ENCODE peak calls at places on chromosomes 6 and 20, in nine cellular contexts. Y, U, X, D, G, C, I, M and P are unnamed samples.

GRCh38 chr6:87155920-87156600 is 695 bp downstream of the ZNF292 start:
- DNase-seq in Y (peak), C (peak), I (no peak), U (peak), X (no peak), G (no peak), D (peak), M (peak), P (peak)

GRCh38 chr6:130377911-130378310 is 12.1 kb downstream of the TMEM200A start:
- DNase-seq in D (no peak), I (no peak), C (no peak), G (no peak), U (no peak), X (no peak), Y (no peak), M (no peak), P (no peak)

GRCh38 chr6:26336355-26337198 is 28.4 kb upstream of the BTN3A2 start:
- DNase-seq in I (no peak), C (no peak), U (no peak), X (no peak), Y (peak), D (peak), G (no peak), M (peak), P (peak)

GRCh38 chr20:15491564-15491963 is 1081.7 kb downstream of the KIF16B start:
- DNase-seq in X (no peak), C (no peak), G (no peak), U (no peak), D (peak), I (no peak), Y (no peak), M (no peak), P (no peak)

GRCh38 chr20:40683221-40683893 is 5.7 kb downstream of the MAFB start:
- DNase-seq in C (no peak), D (no peak), G (no peak), X (no peak), M (no peak), I (no peak), U (no peak), Y (peak), P (no peak)

GRCh38 chr6:134174790-134175531 is 122.5 kb upstream of the SLC2A12 start:
- DNase-seq in X (peak), U (peak), M (peak), I (peak), Y (peak), D (peak), C (peak), G (peak), P (peak)

GRCh38 chr20:21767739-21768223 is 62.3 kb downstream of the PAX1 start:
- DNase-seq in G (no peak), U (no peak), I (no peak), C (no peak), Y (no peak), M (no peak), D (peak), X (no peak), P (no peak)

GRCh38 chr20:33296206-33296605 is 13.2 kb downstream of the BPIFB1 start:
- DNase-seq in G (no peak), C (no peak), D (no peak), I (no peak), U (no peak), Y (no peak), X (no peak), M (no peak), P (no peak)

GRCh38 chr6:8275667-8276066 is 159.7 kb downstream of the SLC35B3 start:
- DNase-seq in I (no peak), D (no peak), G (no peak), X (no peak), C (no peak), U (no peak), M (no peak), Y (no peak), P (no peak)

GRCh38 chr20:58045579-58045978 is 182.9 kb downstream of the ANKRD60 start:
- DNase-seq in M (no peak), G (no peak), Y (no peak), U (no peak), D (no peak), I (no peak), X (no peak), C (no peak), P (no peak)

GRCh38 chr6:170590725-170591124 is 6.3 kb upstream of the PDCD2 start:
- DNase-seq in I (no peak), G (no peak), C (no peak), Y (no peak), X (no peak), D (no peak), M (no peak), U (no peak), P (no peak)

GRCh38 chr20:36499211-36499610 is 42.1 kb upstream of the MYL9 start:
- DNase-seq in D (no peak), U (no peak), I (no peak), M (no peak), X (no peak), G (no peak), Y (no peak), C (no peak), P (no peak)
- H3K27ac ChIP-seq in D (no peak), U (no peak), I (no peak), M (no peak), X (no peak), G (no peak), Y (peak), C (no peak), P (no peak)

DNA sequence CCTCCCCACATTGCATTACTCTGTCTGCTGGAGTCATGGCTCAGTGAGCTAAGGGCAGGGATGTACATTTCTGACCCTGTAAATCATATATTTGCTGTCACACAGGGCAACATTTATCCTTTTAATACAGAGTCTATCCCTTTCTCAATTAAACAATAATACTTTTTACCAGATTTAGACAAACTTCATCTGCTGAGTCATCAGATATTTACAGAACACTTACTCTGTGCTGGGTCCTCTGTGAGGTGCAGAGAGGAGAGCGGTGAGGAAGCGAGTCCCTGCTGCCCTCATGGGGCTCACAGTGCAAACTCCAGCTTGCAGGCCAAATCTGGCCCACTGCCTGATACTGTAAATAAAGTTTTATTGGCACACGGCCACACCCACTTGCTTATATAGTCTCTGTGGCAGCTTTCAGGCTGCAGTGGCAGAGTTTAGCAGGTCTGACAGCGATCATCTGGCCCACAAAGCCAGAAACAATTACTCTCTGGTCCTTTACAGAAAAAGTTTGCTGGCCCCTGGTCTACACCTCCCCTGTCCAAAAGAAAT is 144.5 kb downstream of the CDH26 start:
- DNase-seq in I (no peak), Y (no peak), C (no peak), X (no peak), G (no peak), M (no peak), U (no peak), D (peak), P (no peak)
- TF ChIP-seq CTCF in I (no peak), Y (no peak), C (no peak), X (no peak), G (no peak), M (no peak), U (no peak), D (no peak), P (no peak)

GRCh38 chr6:39260451-39260850 is 31.2 kb upstream of the KCNK5 start:
- DNase-seq in M (no peak), X (no peak), U (no peak), Y (no peak), C (no peak), D (peak), G (no peak), I (no peak), P (no peak)
- H3K27ac ChIP-seq in M (no peak), X (no peak), U (no peak), Y (no peak), C (no peak), D (no peak), G (no peak), I (no peak), P (no peak)

GRCh38 chr20:61940976-61941720 is 124.5 kb downstream of the TAF4 start:
- DNase-seq in X (no peak), M (no peak), I (no peak), U (peak), D (no peak), G (no peak), C (no peak), Y (no peak), P (no peak)
- TF ChIP-seq CTCF in X (no peak), M (no peak), I (no peak), U (no peak), D (no peak), G (no peak), C (no peak), Y (no peak), P (no peak)

DNA sequence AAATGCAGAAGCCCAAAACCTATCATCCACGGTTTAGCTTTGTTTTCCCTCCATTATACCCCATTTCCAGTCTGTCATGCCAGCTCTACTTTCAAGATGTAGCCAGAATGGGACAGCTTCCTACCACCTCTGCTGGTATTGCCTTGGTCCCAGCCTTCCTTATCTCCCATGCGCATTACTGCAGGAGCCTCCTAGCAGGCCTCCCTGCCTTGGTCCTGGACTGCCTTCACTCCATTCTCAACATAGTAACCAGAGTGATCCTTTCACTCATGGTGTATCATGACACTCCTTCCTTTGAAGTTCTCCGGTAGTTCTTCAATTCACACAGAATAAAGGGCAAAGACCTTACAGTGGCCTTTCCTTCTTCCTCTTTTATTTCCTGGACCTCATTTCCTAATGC is 15.9 kb downstream of the TPD52L1 start:
- DNase-seq in Y (no peak), U (no peak), I (no peak), D (no peak), C (no peak), X (no peak), M (no peak), G (no peak), P (no peak)
- H3K27ac ChIP-seq in Y (no peak), U (no peak), I (no peak), D (no peak), C (no peak), X (peak), M (no peak), G (no peak), P (no peak)

GRCh38 chr6:157322792-157323113 is 566 bp downstream of the TMEM242 start:
- DNase-seq in M (no peak), Y (no peak), I (no peak), X (no peak), G (no peak), U (no peak), C (no peak), D (no peak), P (no peak)

GRCh38 chr6:157326979-157327378 is 3.7 kb upstream of the TMEM242 start:
- DNase-seq in X (no peak), M (no peak), Y (peak), I (no peak), G (no peak), U (no peak), D (no peak), C (no peak), P (no peak)

GRCh38 chr6:157323114-157323923 is at the start of gene TMEM242:
- DNase-seq in G (peak), M (peak), I (peak), X (no peak), C (peak), U (peak), Y (peak), D (peak), P (peak)

GRCh38 chr6:157325069-157325805 is 1.9 kb upstream of the TMEM242 start:
- DNase-seq in C (no peak), U (no peak), I (no peak), G (no peak), M (no peak), X (no peak), D (no peak), Y (peak), P (no peak)

GRCh38 chr6:157323924-157324276 is 581 bp upstream of the TMEM242 start:
- DNase-seq in X (no peak), M (peak), C (no peak), G (peak), Y (peak), D (peak), U (peak), I (peak), P (peak)
- TF ChIP-seq CTCF in X (no peak), M (no peak), C (no peak), G (no peak), Y (no peak), D (no peak), U (no peak), I (no peak), P (peak)

DNA sequence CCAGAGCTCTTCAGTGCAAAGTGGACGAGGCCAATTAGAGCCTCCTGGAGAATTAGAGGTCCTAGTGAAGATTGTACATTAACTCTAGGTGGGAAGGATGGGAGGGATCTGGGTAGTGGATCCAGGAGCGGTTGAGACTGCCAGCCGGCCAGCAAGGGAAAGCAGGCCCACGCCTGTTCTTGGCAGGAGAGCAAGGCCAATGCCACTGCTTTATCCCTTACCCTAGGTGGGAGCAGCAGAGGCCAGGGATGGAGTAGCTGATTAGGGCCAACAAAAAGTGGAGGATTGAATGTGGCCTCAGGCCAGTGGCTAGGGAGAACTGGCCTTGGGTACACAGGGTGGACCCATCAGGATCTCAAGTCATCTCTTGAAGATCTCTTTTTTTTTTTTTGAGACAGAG is 3.7 kb downstream of the ITPR3 start:
- DNase-seq in M (no peak), D (no peak), G (no peak), C (no peak), U (no peak), Y (no peak), I (no peak), X (no peak), P (no peak)
- H3K27ac ChIP-seq in M (no peak), D (no peak), G (no peak), C (no peak), U (no peak), Y (no peak), I (no peak), X (no peak), P (peak)